ENCODE peak calls at places on chromosome X, in eight cellular contexts. T is G401; G is NCI-H2171; F is stimulated activated CD8-positive, alpha-beta memory T cell treated with anti-CD3 and anti-CD28 coated beads, Interleukin-7, amount 100 ng/mL, for 1 hour; J is heart right ventricle; K is DMS 273 treated with DMSO at 0.1 percent for 48 hours; Y is neuronal stem cell; N is fibroblast of the conjunctiva. V is an unnamed sample.

GRCh38 chrX:104318330-104319009 is 63.7 kb upstream of the ESX1 start:
- DNase-seq in T (no peak), G (no peak), F (no peak), J (no peak), K (no peak), Y (no peak), N (no peak), V (no peak)

GRCh38 chrX:96770315-96770714 is 85.7 kb downstream of the DIAPH2 start:
- DNase-seq in T (peak; percentile 0), G (peak; percentile 1), F (no peak), J (no peak), K (peak; percentile 7), Y (no peak), N (peak; percentile 10), V (no peak)

GRCh38 chrX:124395145-124395858 is 48.9 kb downstream of the SH2D1A start:
- DNase-seq in T (no peak), G (no peak), F (no peak), J (no peak), K (no peak), Y (no peak), N (no peak), V (no peak)

GRCh38 chrX:104750146-104750699 is 184.2 kb downstream of the IL1RAPL2 start:
- DNase-seq in T (no peak), G (no peak), F (no peak), J (no peak), K (no peak), Y (no peak), N (no peak), V (no peak)

GRCh38 chrX:133544105-133544504 is 128.8 kb upstream of the GPC4 start:
- DNase-seq in T (no peak), G (no peak), F (no peak), J (no peak), K (no peak), Y (no peak), N (peak; percentile 42), V (no peak)

GRCh38 chrX:74248889-74249288 is 55.1 kb upstream of the ZCCHC13 start:
- DNase-seq in T (no peak), G (no peak), F (no peak), J (no peak), K (no peak), Y (no peak), N (no peak), V (no peak)

GRCh38 chrX:19332983-19333382 is 10.7 kb upstream of the PDHA1 start:
- DNase-seq in T (peak; percentile 69), G (no peak), F (no peak), J (peak; percentile 49), K (peak; percentile 62), Y (no peak), N (peak; percentile 13), V (no peak)

GRCh38 chrX:108516184-108516583 is 76.5 kb downstream of the COL4A5 start:
- DNase-seq in T (no peak), G (no peak), F (no peak), J (no peak), K (no peak), Y (no peak), N (peak; percentile 29), V (no peak)

GRCh38 chrX:20361081-20361889 is 94.6 kb upstream of the RPS6KA3 start:
- DNase-seq in T (no peak), G (no peak), F (no peak), J (no peak), K (no peak), Y (no peak), N (no peak), V (no peak)

GRCh38 chrX:47093248-47093647 is 15.0 kb downstream of the RGN start:
- DNase-seq in T (peak; percentile 34), G (peak; percentile 1), F (no peak), J (no peak), K (no peak), Y (no peak), N (peak; percentile 33), V (no peak)